ENCODE peak calls at places on chromosomes 3 and 15, in seven cellular contexts. J, O, U, M, D, S and F are unnamed samples.

GRCh38 chr3:93843981-93844380 is 129.7 kb downstream of the PROS1 start:
- DNase-seq in O (no peak), D (no peak), M (no peak), S (no peak), J (no peak), U (no peak), F (no peak)

GRCh38 chr15:99305761-99306505 is 54.7 kb downstream of the LRRC28 start:
- DNase-seq in S (peak; percentile 32), U (no peak), D (no peak), M (no peak), O (peak; percentile 22), J (no peak), F (peak; percentile 76)

GRCh38 chr15:78316211-78317077 is 17.0 kb upstream of the SKIC8 start:
- DNase-seq in M (peak; percentile 24), J (no peak), D (no peak), O (no peak), U (no peak), S (no peak), F (no peak)

GRCh38 chr3:8575364-8576104 is 69.1 kb downstream of the SSUH2 start:
- DNase-seq in J (no peak), M (no peak), O (no peak), U (no peak), D (no peak), S (no peak), F (no peak)

GRCh38 chr3:15896500-15896899 is 98.7 kb upstream of the ANKRD28 start:
- DNase-seq in O (no peak), S (no peak), J (no peak), U (no peak), M (no peak), D (no peak), F (no peak)

GRCh38 chr15:89164712-89165211 is 56.6 kb downstream of the RLBP1 start:
- DNase-seq in J (no peak), S (no peak), D (no peak), M (no peak), O (no peak), U (no peak), F (peak; percentile 72)

GRCh38 chr15:49558924-49559323 is 61.7 kb downstream of the FAM227B start:
- DNase-seq in S (no peak), J (no peak), M (no peak), D (no peak), O (no peak), U (no peak), F (no peak)

GRCh38 chr15:49421991-49422390 is 1.1 kb upstream of the FGF7 start:
- DNase-seq in J (peak; percentile 4), M (peak; percentile 51), S (no peak), D (peak; percentile 38), O (no peak), U (no peak), F (peak; percentile 78)

GRCh38 chr3:182058488-182058887 is 346.8 kb downstream of the SOX2 start:
- DNase-seq in U (no peak), S (no peak), D (no peak), M (no peak), O (no peak), J (no peak), F (no peak)

GRCh38 chr15:60526127-60526616 is 47.2 kb upstream of the ICE2 start:
- DNase-seq in D (no peak), M (peak; percentile 52), J (no peak), O (peak; percentile 2), S (no peak), U (no peak), F (peak; percentile 54)

GRCh38 chr3:9183011-9183410 is 66.4 kb downstream of the SRGAP3 start:
- DNase-seq in S (no peak), M (no peak), J (no peak), U (no peak), D (no peak), O (no peak), F (no peak)

GRCh38 chr15:66498501-66499386 is 1.2 kb upstream of the SNAPC5 start:
- DNase-seq in S (no peak), O (no peak), U (no peak), M (no peak), J (no peak), D (no peak), F (no peak)

GRCh38 chr3:153209596-153209995 is 47.6 kb downstream of the RAP2B start:
- DNase-seq in M (no peak), J (no peak), D (no peak), O (no peak), S (no peak), U (no peak), F (peak; percentile 34)

GRCh38 chr15:39624806-39625205 is 43.9 kb downstream of the THBS1 start:
- DNase-seq in J (peak; percentile 23), S (no peak), M (peak; percentile 68), O (no peak), D (peak; percentile 43), U (peak; percentile 15), F (peak; percentile 50)

GRCh38 chr3:58938057-58938456 is 111.8 kb downstream of the CFAP20DC start:
- DNase-seq in J (no peak), S (no peak), U (no peak), O (no peak), M (no peak), D (no peak), F (no peak)

GRCh38 chr3:178485756-178486155 is 50.5 kb upstream of the KCNMB2 start:
- DNase-seq in J (no peak), S (no peak), D (no peak), O (no peak), U (no peak), M (no peak), F (no peak)

GRCh38 chr3:111151438-111151837 is 79.8 kb downstream of the NECTIN3 start:
- DNase-seq in S (no peak), J (no peak), U (no peak), O (no peak), D (no peak), M (no peak), F (no peak)

GRCh38 chr15:25797511-25798206 is 65.5 kb downstream of the ATP10A start:
- DNase-seq in D (no peak), S (no peak), M (no peak), J (no peak), O (no peak), U (no peak), F (no peak)

GRCh38 chr15:74786659-74787165 is 4.8 kb downstream of the CSK start:
- DNase-seq in M (peak; percentile 42), O (no peak), D (no peak), J (no peak), S (no peak), U (no peak), F (peak; percentile 72)

GRCh38 chr3:187072582-187072981 is 66.7 kb downstream of the RPL39L start:
- DNase-seq in M (no peak), D (no peak), J (no peak), O (no peak), U (no peak), S (no peak), F (no peak)

GRCh38 chr3:13858768-13859520 is 20.9 kb downstream of the WNT7A start:
- DNase-seq in J (no peak), S (no peak), U (no peak), O (no peak), M (no peak), D (no peak), F (no peak)

GRCh38 chr3:196740476-196741400 is 1.1 kb downstream of the PAK2 start:
- DNase-seq in U (no peak), D (peak; percentile 42), O (peak; percentile 54), M (peak; percentile 69), J (peak; percentile 20), S (no peak), F (peak; percentile 59)

GRCh38 chr3:194632983-194633348 is 253 bp downstream of the TMEM44 start:
- DNase-seq in J (peak; percentile 18), O (peak; percentile 85), D (no peak), S (no peak), U (peak; percentile 15), M (no peak), F (peak; percentile 78)

GRCh38 chr15:90414408-90415028 is 26.5 kb downstream of the IQGAP1 start:
- DNase-seq in O (no peak), M (peak; percentile 69), D (no peak), J (peak; percentile 24), S (no peak), U (no peak), F (no peak)

GRCh38 chr3:194686816-194687637 is 1.3 kb downstream of the FAM43A start:
- DNase-seq in U (peak; percentile 23), D (peak; percentile 51), O (peak; percentile 23), J (peak; percentile 14), S (no peak), M (peak; percentile 53), F (peak; percentile 91)

GRCh38 chr3:27533718-27534578 is 49.8 kb upstream of the SLC4A7 start:
- DNase-seq in O (peak; percentile 24), U (no peak), S (no peak), D (peak; percentile 38), J (peak; percentile 3), M (peak; percentile 61), F (peak; percentile 73)

GRCh38 chr3:113783980-113784379 is 37.1 kb downstream of the ATP6V1A start:
- DNase-seq in S (no peak), O (no peak), D (no peak), J (no peak), M (no peak), U (no peak), F (no peak)

GRCh38 chr15:38842991-38843610 is 278.5 kb upstream of the RASGRP1 start:
- DNase-seq in O (no peak), D (no peak), U (no peak), M (no peak), J (no peak), S (no peak), F (no peak)